ENCODE peak calls at places on chromosomes 7 and 10, in five cellular contexts. G is HCT116, W is H1, N is K562, Q is SK-N-SH. S is an unnamed sample.
A peak's percentile ranks its signal among the peaks of the same experiment; 100 is the strongest.

GRCh38 chr7:90828601-90829000 is 232.5 kb downstream of the CDK14 start:
- DNase-seq in G (no peak), W (no peak), N (no peak), Q (no peak), S (no peak)

GRCh38 chr10:31739759-31740158 is 188.9 kb downstream of the ARHGAP12 start:
- DNase-seq in G (no peak), W (no peak), N (no peak), Q (no peak), S (no peak)

GRCh38 chr10:323651-324293 is 188.5 kb downstream of the ZMYND11 start:
- DNase-seq in G (peak; percentile 72), W (no peak), N (peak; percentile 14), Q (no peak), S (no peak)

GRCh38 chr7:90190995-90191394 is 20.5 kb upstream of the STEAP2 start:
- DNase-seq in G (no peak), W (no peak), N (no peak), Q (no peak), S (no peak)

GRCh38 chr7:41385996-41386395 is 316.9 kb downstream of the INHBA start:
- DNase-seq in G (no peak), W (no peak), N (no peak), Q (no peak), S (no peak)

GRCh38 chr7:3033581-3033980 is 10.1 kb downstream of the CARD11 start:
- DNase-seq in G (no peak), W (no peak), N (no peak), Q (no peak), S (no peak)

GRCh38 chr10:22491931-22492615 is 146.8 kb downstream of the SPAG6 start:
- DNase-seq in G (no peak), W (no peak), N (no peak), Q (no peak), S (no peak)

GRCh38 chr7:69177326-69177897 is 420.9 kb upstream of the AUTS2 start:
- DNase-seq in G (no peak), W (no peak), N (no peak), Q (no peak), S (no peak)

GRCh38 chr7:139889186-139889871 is 60.3 kb downstream of the TBXAS1 start:
- DNase-seq in G (no peak), W (no peak), N (no peak), Q (no peak), S (no peak)

GRCh38 chr7:90430614-90431445 is 27.6 kb downstream of the CLDN12 start:
- DNase-seq in G (no peak), W (no peak), N (no peak), Q (no peak), S (no peak)

GRCh38 chr7:33776791-33777190 is 128.5 kb upstream of the BMPER start:
- DNase-seq in G (no peak), W (no peak), N (no peak), Q (no peak), S (no peak)

DNA sequence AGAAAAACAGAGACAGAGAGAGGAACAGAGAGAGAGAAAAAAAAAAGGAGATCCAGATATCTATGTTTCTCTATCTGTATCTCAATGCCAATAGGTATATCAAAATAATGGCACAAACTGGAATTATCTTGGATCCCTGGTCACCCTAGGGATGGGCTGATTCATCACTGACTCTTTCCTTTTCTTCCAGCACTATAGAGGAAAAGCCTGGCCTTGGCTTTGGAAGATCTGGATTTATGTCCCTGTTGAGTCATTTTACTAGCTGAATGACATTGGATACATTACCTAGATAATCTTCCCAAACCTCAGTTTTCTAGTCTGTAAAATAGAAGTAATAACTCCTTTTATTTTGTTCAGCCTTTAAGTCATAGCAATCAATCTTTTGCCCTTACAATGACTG is 152.8 kb upstream of the GDF10 start:
- DNase-seq in G (no peak), W (no peak), N (no peak), Q (no peak), S (no peak)
- TF ChIP-seq JUND in G (no peak), W (no peak), N (no peak), Q (no peak), S (no peak)

GRCh38 chr7:4265676-4266075 is 416.4 kb upstream of the FOXK1 start:
- DNase-seq in G (no peak), W (peak; percentile 41), N (no peak), Q (no peak), S (no peak)

GRCh38 chr7:4266270-4267040 is 415.6 kb upstream of the FOXK1 start:
- DNase-seq in G (no peak), W (peak; percentile 35), N (no peak), Q (no peak), S (no peak)

GRCh38 chr7:4265056-4265455 is 417.0 kb upstream of the FOXK1 start:
- DNase-seq in G (no peak), W (peak; percentile 44), N (no peak), Q (no peak), S (no peak)

GRCh38 chr7:4257390-4258111 is 424.5 kb upstream of the FOXK1 start:
- DNase-seq in G (no peak), W (no peak), N (no peak), Q (no peak), S (no peak)

DNA sequence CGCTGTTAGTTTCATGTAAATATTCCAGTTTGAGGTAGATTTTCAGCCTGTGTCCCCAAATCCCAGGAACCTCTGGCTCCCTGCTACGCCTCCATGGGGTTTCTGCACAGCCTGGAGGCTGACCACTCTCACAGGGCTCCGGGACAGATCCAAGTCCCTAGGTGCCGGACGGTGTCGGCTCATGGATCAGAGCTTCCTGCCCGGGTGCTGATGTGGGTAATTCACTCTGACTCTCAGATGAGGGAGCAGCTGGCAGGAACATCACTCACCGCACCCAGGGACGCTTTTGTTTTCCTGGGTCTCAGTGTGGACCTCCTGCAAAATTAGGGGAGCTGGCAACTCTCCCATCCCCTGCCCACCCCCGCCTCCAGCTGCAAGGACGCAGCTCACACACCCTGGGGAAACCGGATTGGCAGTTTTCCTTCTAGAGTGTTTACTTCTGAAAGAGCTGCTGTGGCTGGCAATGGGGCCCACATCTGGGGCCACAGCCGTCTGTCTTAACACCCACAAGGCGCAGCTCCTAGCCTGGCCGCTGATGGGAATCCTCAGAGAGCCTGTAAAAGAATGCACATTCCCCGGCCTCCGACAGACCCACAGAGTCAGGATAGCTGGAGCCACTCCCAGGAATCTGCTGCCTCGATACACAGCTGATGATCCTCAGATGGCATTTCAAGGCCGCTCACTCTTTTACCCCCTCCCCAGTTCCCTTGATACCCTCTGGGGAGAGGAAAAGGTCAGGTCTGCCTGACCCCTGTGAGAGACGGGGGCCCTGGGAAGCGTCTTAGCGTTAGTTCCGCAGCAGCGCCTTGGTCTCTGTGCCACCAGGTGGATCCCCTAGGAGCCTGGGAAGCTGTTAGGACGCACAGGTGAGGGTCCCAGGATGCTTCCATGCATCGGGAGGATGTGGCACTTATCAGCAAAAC is 420.8 kb upstream of the FOXK1 start:
- DNase-seq in G (no peak), W (no peak), N (no peak), Q (no peak), S (no peak)
- TF ChIP-seq JUND in G (no peak), W (no peak), N (no peak), Q (no peak), S (no peak)

GRCh38 chr7:100720645-100721504 is 607 bp downstream of the EPO start:
- DNase-seq in G (no peak), W (peak; percentile 63), N (no peak), Q (peak; percentile 83), S (no peak)

GRCh38 chr7:100722480-100723212 is 2.4 kb downstream of the EPO start:
- DNase-seq in G (no peak), W (no peak), N (no peak), Q (peak; percentile 14), S (no peak)

GRCh38 chr7:100726998-100727761 is 6.2 kb upstream of the ZAN start:
- DNase-seq in G (no peak), W (no peak), N (no peak), Q (no peak), S (no peak)

GRCh38 chr7:100721505-100721812 is 1.2 kb downstream of the EPO start:
- DNase-seq in G (no peak), W (no peak), N (no peak), Q (no peak), S (no peak)

GRCh38 chr7:100723732-100724275 is 3.5 kb downstream of the EPO start:
- DNase-seq in G (no peak), W (no peak), N (no peak), Q (no peak), S (no peak)
- TF ChIP-seq JUND in G (no peak), W (no peak), N (no peak), Q (no peak), S (no peak)

DNA sequence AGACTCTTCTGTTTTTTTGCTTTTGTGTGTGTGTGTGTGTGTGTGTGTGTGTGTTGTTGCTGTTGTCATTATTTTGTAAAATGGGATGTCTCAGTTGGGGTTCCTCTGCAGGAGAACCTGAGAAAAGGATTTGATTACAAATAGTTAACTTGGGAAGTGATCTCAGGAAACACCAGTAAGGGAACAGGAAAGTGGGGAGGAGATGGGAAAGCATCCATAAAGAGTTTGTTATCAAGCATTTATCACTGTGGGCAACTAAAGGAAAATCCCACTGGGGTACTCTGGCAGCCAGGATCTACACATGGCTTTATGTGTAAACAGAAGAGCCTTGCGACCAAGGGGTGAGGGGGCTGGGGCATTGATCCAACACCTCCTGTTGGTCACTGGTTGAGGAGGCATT is 485.4 kb downstream of the KCNMA1 start:
- DNase-seq in G (no peak), W (no peak), N (no peak), Q (no peak), S (no peak)
- TF ChIP-seq JUND in G (no peak), W (no peak), N (no peak), Q (no peak), S (no peak)

DNA sequence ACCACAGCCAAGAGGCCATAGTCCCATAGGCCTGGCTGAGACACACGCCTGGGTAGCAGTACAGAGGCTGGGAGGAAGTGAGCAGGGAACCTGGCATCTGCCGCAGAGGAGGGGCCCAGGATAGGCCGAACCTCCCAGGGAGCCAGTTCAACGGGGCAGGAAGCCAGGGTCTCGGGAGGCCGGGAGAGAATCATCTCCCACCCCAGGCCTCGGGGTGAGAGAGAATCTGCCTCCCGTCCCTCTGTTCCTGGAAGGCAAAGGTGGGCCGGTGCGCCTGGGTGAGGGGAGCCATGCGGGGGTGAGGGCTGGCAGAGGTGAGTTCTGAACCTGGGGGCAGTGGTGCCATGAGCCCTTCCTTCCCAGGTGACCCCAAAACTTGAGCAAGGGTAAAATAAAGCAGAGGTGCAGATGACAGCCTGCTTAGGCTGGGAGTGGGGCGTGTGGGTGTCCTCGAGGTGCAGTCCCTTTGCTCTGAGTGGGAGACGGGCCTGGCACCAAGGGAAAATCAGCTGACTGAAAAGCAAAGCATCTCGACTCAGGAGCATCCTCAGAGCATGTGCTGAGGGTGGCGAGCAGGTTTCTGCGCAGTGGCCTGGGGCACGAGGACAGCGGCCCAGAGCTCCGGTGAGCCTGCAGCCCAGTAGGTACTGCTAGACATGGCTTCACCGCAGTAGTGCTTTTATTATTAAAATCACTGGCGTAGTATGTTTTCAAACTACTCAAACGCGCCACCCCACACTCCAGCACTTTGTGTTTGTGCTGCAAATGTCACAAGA is 15.5 kb downstream of the AGAP3 start:
- DNase-seq in G (no peak), W (no peak), N (no peak), Q (no peak), S (no peak)
- TF ChIP-seq JUND in G (no peak), W (no peak), N (no peak), Q (no peak), S (no peak)

GRCh38 chr10:44233561-44234470 is 151.1 kb downstream of the CXCL12 start:
- DNase-seq in G (no peak), W (peak; percentile 80), N (peak; percentile 87), Q (no peak), S (peak; percentile 93)

GRCh38 chr10:44238212-44238611 is 146.7 kb downstream of the CXCL12 start:
- DNase-seq in G (no peak), W (no peak), N (peak; percentile 54), Q (no peak), S (no peak)

GRCh38 chr10:44237364-44238034 is 147.4 kb downstream of the CXCL12 start:
- DNase-seq in G (no peak), W (no peak), N (peak; percentile 67), Q (no peak), S (no peak)

GRCh38 chr10:44235363-44235762 is 149.5 kb downstream of the CXCL12 start:
- DNase-seq in G (no peak), W (no peak), N (no peak), Q (no peak), S (no peak)

GRCh38 chr10:44234471-44234850 is 150.4 kb downstream of the CXCL12 start:
- DNase-seq in G (no peak), W (no peak), N (no peak), Q (no peak), S (no peak)
- TF ChIP-seq JUND in G (no peak), W (no peak), N (no peak), Q (no peak), S (no peak)

S was measured in T47D.